ENCODE peak calls at places on chromosomes 2 and 18, in four cellular contexts. A is nephron progenitor cell, D is neural crest cell, I is Calu3. B is an unnamed sample.

GRCh38 chr2:182240862-182241371 is 185.9 kb downstream of the PDE1A start:
- DNase-seq in A (peak), D (peak), I (peak), B (peak)

GRCh38 chr18:51941999-51942398 is 398.0 kb upstream of the DCC start:
- DNase-seq in A (no peak), D (no peak), I (no peak), B (no peak)

GRCh38 chr2:122203523-122203922 is 448.1 kb downstream of the TSN start:
- DNase-seq in A (no peak), D (no peak), I (no peak), B (peak)

GRCh38 chr2:36482576-36483214 is 115.3 kb downstream of the FEZ2 start:
- DNase-seq in A (no peak), D (no peak), I (peak), B (no peak)

GRCh38 chr2:26640331-26640745 is 828 bp downstream of the CIB4 start:
- DNase-seq in A (peak), D (no peak), I (peak), B (peak)

GRCh38 chr2:23446916-23447315 is 61.9 kb downstream of the KLHL29 start:
- DNase-seq in A (no peak), D (no peak), I (no peak), B (no peak)

GRCh38 chr2:190408538-190409271 is 550 bp downstream of the MFSD6 start:
- DNase-seq in A (peak), D (peak), I (peak), B (peak)

GRCh38 chr2:26770986-26771586 is 7.0 kb downstream of the SLC35F6 start:
- DNase-seq in A (no peak), D (no peak), I (peak), B (peak)

GRCh38 chr2:127664065-127664894 is 11.1 kb downstream of the LIMS2 start:
- DNase-seq in A (peak), D (peak), I (no peak), B (no peak)

GRCh38 chr2:73614997-73615396 is 27.2 kb downstream of the NAT8 start:
- DNase-seq in A (no peak), D (no peak), I (no peak), B (no peak)

GRCh38 chr18:57710226-57710625 is 88.6 kb upstream of the NARS1 start:
- DNase-seq in A (no peak), D (no peak), I (no peak), B (no peak)

GRCh38 chr2:100755441-100755840 is 64.5 kb upstream of the NPAS2 start:
- DNase-seq in A (no peak), D (no peak), I (no peak), B (peak)

GRCh38 chr2:211793783-211794182 is 744.8 kb downstream of the ERBB4 start:
- DNase-seq in A (no peak), D (no peak), I (no peak), B (no peak)

GRCh38 chr18:68262697-68263293 is 452.1 kb downstream of the TMX3 start:
- DNase-seq in A (no peak), D (no peak), I (no peak), B (peak)

GRCh38 chr2:219125225-219125885 is 35.3 kb downstream of the NHEJ1 start:
- DNase-seq in A (no peak), D (no peak), I (peak), B (peak)

GRCh38 chr2:62202019-62202722 is 6.3 kb downstream of the B3GNT2 start:
- DNase-seq in A (no peak), D (no peak), I (no peak), B (no peak)

GRCh38 chr2:158753561-158754302 is 41.4 kb upstream of the DAPL1 start:
- DNase-seq in A (peak), D (peak), I (peak), B (peak)

GRCh38 chr2:158755310-158755709 is 39.8 kb upstream of the DAPL1 start:
- DNase-seq in A (no peak), D (no peak), I (no peak), B (no peak)

GRCh38 chr2:158755738-158756137 is 39.4 kb upstream of the DAPL1 start:
- DNase-seq in A (no peak), D (no peak), I (peak), B (no peak)

GRCh38 chr2:158756331-158756730 is 38.8 kb upstream of the DAPL1 start:
- DNase-seq in A (no peak), D (no peak), I (no peak), B (no peak)

DNA sequence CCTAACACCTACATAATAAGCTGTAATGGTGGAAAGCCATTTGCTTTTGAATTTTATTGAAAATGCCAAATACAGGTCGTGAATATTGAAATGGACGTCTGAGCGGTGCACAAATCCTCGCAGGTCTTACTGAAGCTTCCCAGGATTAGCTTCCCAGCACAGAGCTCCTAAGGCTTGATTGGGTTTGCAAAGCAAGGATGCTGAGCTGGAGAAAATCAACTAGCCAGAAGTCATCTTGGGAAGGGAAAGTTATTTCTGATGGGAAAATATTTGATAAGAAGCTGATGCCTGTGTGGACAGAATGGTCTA is 40.9 kb upstream of the DAPL1 start:
- DNase-seq in A (no peak), D (no peak), I (no peak), B (no peak)
- TF ChIP-seq CTCF in A (peak), D (peak), I (peak), B (peak)

DNA sequence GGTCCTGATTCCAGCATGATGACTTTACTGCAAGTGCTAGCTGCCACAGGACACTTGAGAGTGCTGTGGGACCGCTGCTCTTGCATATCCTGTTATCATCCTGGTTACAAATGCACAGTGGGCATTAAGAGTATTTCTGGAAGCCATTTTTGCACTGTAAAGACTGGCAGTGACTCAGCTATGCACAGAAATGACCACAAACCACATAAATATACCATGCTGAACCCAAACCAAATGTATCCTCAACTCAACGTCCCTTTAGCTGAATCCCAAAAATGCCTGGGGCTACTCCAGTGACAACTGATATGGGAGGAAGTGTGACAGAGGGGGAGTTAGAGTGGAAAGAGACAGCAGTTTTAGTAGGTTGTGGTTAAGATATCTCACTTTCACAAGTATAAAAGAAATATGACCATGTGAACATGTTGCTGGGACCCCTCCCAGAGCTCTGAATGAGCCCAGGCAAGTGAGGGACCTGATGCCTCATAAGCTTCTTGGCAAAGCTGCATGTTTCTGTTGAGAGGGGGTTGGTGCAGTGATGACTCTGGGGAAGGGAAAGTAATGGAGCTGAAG is 37.3 kb downstream of the RHBDD1 start:
- DNase-seq in A (no peak), D (no peak), I (no peak), B (no peak)
- TF ChIP-seq CTCF in A (no peak), D (no peak), I (no peak), B (no peak)

GRCh38 chr2:174145827-174146226 is 102.5 kb downstream of the OLA1 start:
- DNase-seq in A (no peak), D (no peak), I (no peak), B (no peak)
- TF ChIP-seq CTCF in A (no peak), D (peak), I (no peak), B (no peak)

DNA sequence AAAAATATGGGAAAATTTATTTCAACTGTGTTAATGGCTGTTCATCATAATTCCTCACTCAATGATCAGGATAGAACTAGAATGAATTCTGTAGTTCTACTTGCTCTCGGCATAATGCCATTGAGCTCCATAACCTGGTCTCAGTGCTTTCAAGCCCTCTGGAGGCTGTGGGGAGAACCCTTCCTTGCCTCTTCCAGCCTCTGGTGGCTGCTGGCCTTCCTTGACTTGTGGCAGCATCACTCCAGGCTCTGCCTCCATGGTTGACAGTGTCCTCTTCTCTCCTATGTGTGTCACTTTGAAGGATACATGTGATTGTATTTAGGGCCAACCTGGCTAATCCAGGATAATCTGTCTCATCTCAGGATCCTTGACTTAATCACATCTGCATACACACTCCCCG is 26.9 kb upstream of the CABYR start:
- DNase-seq in A (no peak), D (no peak), I (peak), B (no peak)
- TF ChIP-seq CTCF in A (no peak), D (no peak), I (no peak), B (no peak)

GRCh38 chr2:108958632-108959341 is 30.2 kb downstream of the EDAR start:
- DNase-seq in A (no peak), D (no peak), I (no peak), B (no peak)

GRCh38 chr2:108959401-108959800 is 29.6 kb downstream of the EDAR start:
- DNase-seq in A (no peak), D (no peak), I (no peak), B (peak)

GRCh38 chr2:108958002-108958401 is 31.0 kb downstream of the EDAR start:
- DNase-seq in A (no peak), D (no peak), I (no peak), B (peak)

GRCh38 chr2:108963057-108963456 is 26.0 kb downstream of the EDAR start:
- DNase-seq in A (no peak), D (no peak), I (no peak), B (no peak)

DNA sequence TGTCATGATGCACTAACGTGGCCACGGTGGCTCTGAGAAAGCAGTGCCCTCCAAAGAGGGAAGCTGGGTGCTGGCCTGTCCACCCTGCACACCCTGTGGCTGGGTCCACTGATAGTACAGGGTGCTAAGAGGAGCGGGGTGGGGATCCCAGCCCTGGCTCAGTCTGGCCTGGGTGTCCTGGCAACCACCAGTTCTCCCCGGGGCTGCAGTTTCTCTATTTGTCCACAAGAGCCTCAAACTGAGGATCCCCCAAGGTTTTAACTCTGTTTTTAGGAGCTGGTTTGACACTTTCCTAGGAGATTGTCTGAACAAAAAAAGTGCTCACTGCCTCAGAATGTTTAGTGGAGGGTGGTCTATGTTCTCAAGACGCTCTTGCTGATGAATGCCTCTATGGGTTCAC is 29.0 kb downstream of the EDAR start:
- DNase-seq in A (no peak), D (no peak), I (no peak), B (no peak)
- TF ChIP-seq CTCF in A (peak), D (peak), I (no peak), B (no peak)

B was measured in RWPE1.